ENCODE peak calls at places on chromosomes 6 and 20, in seven cellular contexts. I, U, R, W, Y, X and B are unnamed samples.

GRCh38 chr20:33899106-33899505 is 88.0 kb downstream of the CHMP4B start:
- DNase-seq in X (no peak), W (no peak), U (no peak), Y (no peak), R (no peak), I (no peak), B (no peak)

GRCh38 chr6:105757512-105758200 is 328.5 kb upstream of the PRDM1 start:
- DNase-seq in R (no peak), Y (no peak), W (no peak), U (no peak), X (no peak), I (no peak), B (no peak)

GRCh38 chr20:47263502-47264084 is 92.9 kb downstream of the ZMYND8 start:
- DNase-seq in R (peak), Y (no peak), U (no peak), W (no peak), X (no peak), I (no peak), B (no peak)

GRCh38 chr6:108594640-108595039 is 33.9 kb downstream of the FOXO3 start:
- DNase-seq in U (no peak), R (no peak), W (no peak), X (no peak), I (no peak), Y (no peak), B (no peak)

GRCh38 chr6:91669904-91670295 is 1083.0 kb upstream of the MAP3K7 start:
- DNase-seq in R (no peak), U (no peak), X (no peak), Y (no peak), W (no peak), I (no peak), B (no peak)

GRCh38 chr20:38473353-38473795 is 731 bp downstream of the RALGAPB start:
- DNase-seq in R (peak), I (peak), X (no peak), U (no peak), W (no peak), Y (peak), B (no peak)

GRCh38 chr20:4809707-4810106 is 88.0 kb downstream of the PRND start:
- DNase-seq in U (no peak), I (no peak), X (no peak), R (no peak), Y (no peak), W (no peak), B (no peak)

GRCh38 chr6:134447883-134448387 is 130.0 kb upstream of the SGK1 start:
- DNase-seq in R (peak), Y (peak), I (peak), X (no peak), W (no peak), U (no peak), B (no peak)

GRCh38 chr6:111603648-111604047 is 2.0 kb downstream of the TRAF3IP2 start:
- DNase-seq in R (no peak), W (no peak), I (peak), X (no peak), U (no peak), Y (peak), B (no peak)

GRCh38 chr6:108156180-108156937 is 9.5 kb upstream of the NR2E1 start:
- DNase-seq in X (no peak), W (no peak), Y (no peak), U (peak), I (no peak), R (no peak), B (no peak)

GRCh38 chr20:52809003-52809402 is 163.2 kb upstream of the TSHZ2 start:
- DNase-seq in Y (no peak), I (no peak), U (no peak), R (no peak), W (no peak), X (peak), B (no peak)

GRCh38 chr6:148760568-148761531 is 14.0 kb downstream of the UST start:
- DNase-seq in W (no peak), I (peak), X (peak), R (peak), U (no peak), Y (peak), B (no peak)

GRCh38 chr20:48295966-48296421 is 510.7 kb upstream of the SULF2 start:
- DNase-seq in Y (peak), X (no peak), R (peak), W (no peak), I (peak), U (no peak), B (no peak)

GRCh38 chr20:20780127-20780822 is 67.8 kb upstream of the RALGAPA2 start:
- DNase-seq in I (no peak), W (no peak), U (no peak), X (no peak), Y (peak), R (peak), B (no peak)

GRCh38 chr6:1485678-1486077 is 96.3 kb downstream of the FOXF2 start:
- DNase-seq in Y (peak), I (peak), X (no peak), W (no peak), U (no peak), R (peak), B (no peak)

GRCh38 chr20:21609981-21610380 is 95.5 kb upstream of the PAX1 start:
- DNase-seq in W (no peak), X (no peak), R (no peak), I (no peak), Y (no peak), U (no peak), B (no peak)

GRCh38 chr6:165985926-165986646 is 181.6 kb downstream of the TBXT start:
- DNase-seq in U (no peak), R (no peak), X (peak), I (no peak), W (no peak), Y (no peak), B (no peak)

GRCh38 chr6:87714093-87714809 is 12.2 kb upstream of the AKIRIN2 start:
- DNase-seq in I (peak), U (no peak), R (peak), W (no peak), X (no peak), Y (peak), B (no peak)

GRCh38 chr6:14848019-14848418 is 397.9 kb upstream of the JARID2 start:
- DNase-seq in X (no peak), Y (peak), U (no peak), I (no peak), W (no peak), R (peak), B (no peak)

GRCh38 chr20:63747622-63748355 is 8.2 kb downstream of the SLC2A4RG start:
- DNase-seq in W (no peak), I (no peak), U (no peak), R (no peak), X (no peak), Y (no peak), B (no peak)

GRCh38 chr6:90000864-90001731 is 106.8 kb downstream of the GJA10 start:
- DNase-seq in R (no peak), U (no peak), X (no peak), I (no peak), Y (peak), W (no peak), B (no peak)

GRCh38 chr6:44976677-44977405 is 351.3 kb upstream of the RUNX2 start:
- DNase-seq in U (no peak), I (peak), Y (peak), R (peak), X (no peak), W (no peak), B (no peak)

GRCh38 chr6:85966859-85967258 is 324.2 kb upstream of the SYNCRIP start:
- DNase-seq in Y (no peak), W (no peak), X (no peak), I (no peak), R (no peak), U (no peak), B (no peak)

GRCh38 chr6:10393544-10394225 is 21.2 kb downstream of the TFAP2A start:
- DNase-seq in R (no peak), I (no peak), Y (no peak), W (no peak), U (no peak), X (no peak), B (no peak)

GRCh38 chr20:47785900-47786762 is 850 bp upstream of the SULF2 start:
- DNase-seq in U (peak), W (no peak), X (peak), I (peak), Y (peak), R (peak), B (peak)

GRCh38 chr6:18845891-18846290 is 458.7 kb downstream of the RNF144B start:
- DNase-seq in R (no peak), Y (no peak), W (no peak), I (no peak), U (no peak), X (no peak), B (no peak)

GRCh38 chr20:5928831-5929715 is 21.3 kb downstream of the TRMT6 start:
- DNase-seq in I (no peak), U (no peak), W (no peak), Y (peak), X (no peak), R (no peak), B (no peak)

GRCh38 chr6:14540276-14540675 is 422.7 kb downstream of the CD83 start:
- DNase-seq in W (no peak), I (peak), X (no peak), U (no peak), R (peak), Y (peak), B (no peak)

GRCh38 chr6:72140795-72141194 is 254.4 kb downstream of the RIMS1 start:
- DNase-seq in U (no peak), X (no peak), Y (peak), R (peak), I (peak), W (no peak), B (no peak)

GRCh38 chr20:6533828-6534388 is 233.6 kb upstream of the BMP2 start:
- DNase-seq in Y (peak), R (peak), X (no peak), I (peak), W (no peak), U (no peak), B (no peak)

GRCh38 chr6:16681260-16681873 is 79.9 kb downstream of the ATXN1 start:
- DNase-seq in I (peak), X (peak), W (no peak), U (no peak), Y (peak), R (peak), B (no peak)

GRCh38 chr6:161038229-161039003 is 46.8 kb downstream of the MAP3K4 start:
- DNase-seq in U (no peak), R (peak), X (no peak), W (no peak), I (peak), Y (peak), B (no peak)
- TF ChIP-seq CTCF in U (no peak), R (peak), X (no peak), W (no peak), I (peak), Y (peak), B (no peak)

GRCh38 chr6:29617782-29618557 is 15.0 kb downstream of the GABBR1 start:
- DNase-seq in W (no peak), R (no peak), U (peak), I (no peak), X (no peak), Y (no peak), B (no peak)
- TF ChIP-seq CTCF in W (no peak), R (peak), U (peak), I (peak), X (no peak), Y (peak), B (peak)

DNA sequence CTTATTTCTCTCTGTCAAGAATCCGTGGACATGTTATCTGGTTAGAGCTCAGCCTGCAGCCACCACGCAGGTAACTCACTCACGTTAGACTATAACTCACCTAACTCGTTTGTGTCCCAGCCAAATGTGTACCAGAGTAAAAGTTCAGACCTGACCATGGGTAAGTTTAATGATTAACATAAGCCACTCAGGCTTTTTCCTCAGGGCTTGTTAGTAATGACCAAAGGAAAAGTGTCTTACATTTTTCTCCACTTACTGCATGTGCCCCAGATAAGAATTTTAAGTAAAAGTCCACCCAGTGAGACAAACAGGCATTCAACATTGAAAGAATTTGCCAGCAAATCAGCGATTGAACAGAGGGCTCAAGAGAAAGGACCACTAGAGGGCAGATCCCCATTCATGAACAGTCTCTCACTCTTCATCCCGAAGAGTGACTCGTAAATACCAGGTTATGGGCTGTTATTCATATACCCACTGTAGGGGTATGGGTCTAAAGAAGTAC is at the start of gene PKHD1:
- DNase-seq in R (peak), Y (peak), W (no peak), X (no peak), I (no peak), U (no peak), B (no peak)
- TF ChIP-seq CTCF in R (peak), Y (peak), W (peak), X (peak), I (peak), U (peak), B (peak)

DNA sequence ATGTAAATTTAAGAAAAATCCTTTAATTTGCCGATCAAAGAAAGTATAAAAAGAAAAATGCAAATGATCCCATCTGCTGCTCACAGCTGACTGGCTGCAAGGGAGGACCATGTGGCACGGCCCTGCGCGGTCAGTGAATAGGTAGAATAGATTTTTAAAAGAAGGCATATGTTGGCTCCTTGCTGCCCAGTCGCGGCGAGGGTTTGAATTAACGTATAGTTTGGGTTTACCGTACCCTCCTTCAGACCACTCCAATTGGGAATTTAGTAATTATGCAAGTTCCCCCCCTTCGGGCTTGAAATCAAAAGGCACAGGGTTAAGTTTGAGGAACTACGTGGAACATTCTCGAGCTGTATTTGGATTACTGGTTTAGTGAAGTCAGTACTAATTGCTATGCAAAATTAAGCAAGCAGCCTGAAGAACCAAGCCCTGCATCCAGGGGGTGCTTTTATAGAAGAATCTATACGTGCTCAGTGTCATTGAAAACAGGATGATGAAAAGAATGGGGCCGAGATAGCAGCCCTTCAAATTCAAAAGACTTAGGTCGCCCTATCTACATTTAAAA is 1.1 kb upstream of the BEND3 start:
- DNase-seq in U (peak), R (no peak), W (no peak), Y (no peak), I (peak), X (peak), B (no peak)
- TF ChIP-seq CTCF in U (peak), R (no peak), W (no peak), Y (peak), I (no peak), X (no peak), B (peak)

DNA sequence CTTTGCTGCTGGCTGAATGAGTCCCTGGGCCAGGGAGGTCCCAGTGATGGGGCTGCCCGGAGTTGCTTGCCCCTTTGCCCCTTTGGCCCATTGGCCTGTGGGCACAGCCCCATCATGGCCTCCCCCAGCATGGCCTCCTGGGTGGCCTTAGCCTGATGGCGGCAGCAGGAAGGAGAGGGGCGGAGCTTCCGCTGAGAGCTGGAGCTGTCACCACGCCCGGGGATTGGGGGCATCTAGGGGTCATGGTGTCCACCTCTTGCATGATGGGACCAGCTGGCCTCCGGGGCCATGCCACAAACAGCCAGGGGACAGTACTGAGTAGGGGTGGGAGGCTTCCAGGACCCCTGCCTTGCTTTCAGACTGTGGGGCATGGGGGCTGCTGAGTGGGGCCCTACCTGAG is 31.5 kb upstream of the GATA5 start:
- DNase-seq in Y (no peak), U (no peak), X (no peak), R (no peak), W (no peak), I (no peak), B (no peak)
- TF ChIP-seq CTCF in Y (no peak), U (no peak), X (no peak), R (no peak), W (no peak), I (no peak), B (no peak)

DNA sequence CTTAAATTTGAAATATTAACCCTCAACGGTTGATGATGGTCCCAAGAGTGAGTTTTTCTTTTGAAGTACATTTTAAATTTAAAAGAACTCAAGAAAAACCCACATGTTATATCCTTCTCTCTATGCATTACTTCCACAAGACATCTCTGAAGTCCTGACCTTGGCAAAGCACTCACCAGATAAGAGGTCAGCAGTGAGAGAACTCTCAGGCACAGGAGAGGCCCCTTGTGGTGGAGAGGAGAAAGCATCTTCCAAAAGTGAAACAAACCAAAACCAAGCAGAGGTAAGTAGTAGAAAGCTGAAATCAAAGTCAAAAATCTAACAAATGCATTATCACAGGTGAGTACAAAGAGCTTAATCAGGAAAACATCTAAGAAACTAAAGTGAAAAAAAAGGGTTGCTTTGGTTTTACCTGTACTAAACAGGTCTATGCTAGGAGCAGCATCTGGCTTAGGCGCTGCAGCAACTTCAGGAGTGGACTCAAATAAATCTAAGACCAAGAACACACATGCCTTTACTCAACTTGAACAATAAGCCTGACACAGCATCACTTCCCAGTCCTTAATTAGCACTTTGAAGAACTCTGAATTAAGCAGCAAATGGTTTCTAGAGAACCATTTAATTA is 80.5 kb downstream of the PRSS35 start:
- DNase-seq in W (no peak), R (peak), I (no peak), Y (peak), X (no peak), U (peak), B (no peak)
- TF ChIP-seq CTCF in W (peak), R (peak), I (peak), Y (peak), X (peak), U (peak), B (peak)

DNA sequence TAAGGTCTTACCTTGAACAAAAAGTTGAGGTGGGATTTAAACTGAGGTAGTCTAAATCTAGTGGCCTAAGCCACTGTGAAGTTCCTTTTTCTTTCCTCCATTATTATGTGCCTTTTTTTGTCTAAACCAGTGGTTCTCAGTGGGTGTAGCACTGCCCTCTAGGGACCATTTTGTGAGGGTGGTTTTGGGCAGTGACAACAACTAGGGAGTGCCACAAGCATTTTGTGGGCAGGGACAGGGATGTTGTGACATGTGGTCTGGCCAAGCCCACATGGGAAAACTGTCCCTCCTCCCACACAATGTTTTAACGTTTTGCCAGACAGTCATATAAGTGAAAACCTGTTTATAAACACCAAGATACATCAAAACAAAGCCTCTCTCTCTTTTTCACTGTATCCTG is 899.4 kb upstream of the FLRT3 start:
- DNase-seq in X (peak), U (peak), Y (peak), I (peak), W (no peak), R (peak), B (no peak)
- TF ChIP-seq CTCF in X (peak), U (peak), Y (peak), I (peak), W (no peak), R (peak), B (peak)

DNA sequence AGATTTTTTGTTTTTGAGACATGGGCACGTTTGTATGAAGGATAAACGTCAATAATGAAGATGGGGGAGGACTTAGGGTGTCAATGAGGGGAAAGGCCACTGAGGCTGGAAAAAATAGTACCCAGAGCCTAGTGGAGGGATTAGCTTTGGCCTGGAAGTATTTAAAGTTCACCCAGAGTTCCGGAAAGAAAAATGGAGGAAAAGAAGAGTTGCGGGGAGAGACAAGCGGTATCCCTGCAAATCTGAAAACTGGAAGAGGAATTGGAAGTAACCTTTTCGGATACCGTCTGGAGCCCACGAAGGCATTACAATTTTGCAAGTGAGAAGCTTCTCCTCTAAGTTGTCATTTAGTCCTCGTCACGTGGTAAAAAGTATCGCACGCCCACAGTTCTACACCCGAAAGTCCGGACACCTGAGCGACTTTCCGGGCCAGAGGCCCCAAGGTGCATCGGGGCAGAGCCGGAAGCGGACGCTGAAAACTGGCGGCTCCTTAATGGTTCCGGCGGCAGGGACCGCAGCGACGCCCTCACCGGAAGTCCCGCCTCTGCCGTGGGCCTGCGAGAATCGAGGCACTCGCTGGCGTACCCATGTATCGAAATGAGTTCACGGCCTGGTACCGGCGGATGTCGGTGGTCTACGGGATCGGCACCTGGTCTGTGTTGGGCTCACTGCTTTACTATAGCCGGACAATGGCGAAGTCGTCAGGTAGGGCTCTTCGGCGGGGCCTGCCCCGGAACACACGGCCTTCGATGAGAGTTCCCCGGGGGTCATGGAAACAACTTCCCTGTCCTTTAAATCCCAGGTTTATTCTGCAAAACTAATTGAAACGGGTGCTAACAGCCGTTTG is at the start of gene SMIM26:
- DNase-seq in I (peak), Y (peak), R (peak), X (peak), W (peak), U (peak), B (peak)
- TF ChIP-seq CTCF in I (no peak), Y (no peak), R (no peak), X (no peak), W (no peak), U (no peak), B (no peak)